ENCODE peak calls at places on chromosomes 1 and 21, in five cellular contexts. One of them, this sample, is unnamed.
A peak's percentile ranks its signal among the peaks of the same experiment; 100 is the strongest.

GRCh38 chr1:214074477-214074876 is 86.7 kb downstream of the PROX1 start:
- DNase-seq in activated CD8-positive, alpha-beta memory T cell treated with anti-CD3 and anti-CD28 coated beads for 48 hours: no peak
- DNase-seq in stimulated activated naive CD8-positive, alpha-beta T cell treated with anti-CD3 and anti-CD28 coated beads, Interleukin-15, amount 100 ng/mL, for 72 hours: no peak
- DNase-seq in AG09309: no peak
- DNase-seq in cardiac fibroblast: no peak
- DNase-seq in this sample: no peak

GRCh38 chr1:9929431-9930385 is 13.5 kb downstream of the LZIC start:
- DNase-seq in activated CD8-positive, alpha-beta memory T cell treated with anti-CD3 and anti-CD28 coated beads for 48 hours: no peak
- DNase-seq in AG09309: no peak
- DNase-seq in cardiac fibroblast: peak; percentile 47
- DNase-seq in stimulated activated naive CD8-positive, alpha-beta T cell treated with anti-CD3 and anti-CD28 coated beads, Interleukin-15, amount 100 ng/mL, for 72 hours: no peak
- DNase-seq in this sample: no peak

GRCh38 chr1:86848654-86849053 is 65.3 kb downstream of the SELENOF start:
- DNase-seq in cardiac fibroblast: no peak
- DNase-seq in AG09309: no peak
- DNase-seq in activated CD8-positive, alpha-beta memory T cell treated with anti-CD3 and anti-CD28 coated beads for 48 hours: no peak
- DNase-seq in stimulated activated naive CD8-positive, alpha-beta T cell treated with anti-CD3 and anti-CD28 coated beads, Interleukin-15, amount 100 ng/mL, for 72 hours: no peak
- DNase-seq in this sample: no peak

GRCh38 chr1:5667513-5668325 is 324.5 kb downstream of the NPHP4 start:
- DNase-seq in cardiac fibroblast: no peak
- DNase-seq in stimulated activated naive CD8-positive, alpha-beta T cell treated with anti-CD3 and anti-CD28 coated beads, Interleukin-15, amount 100 ng/mL, for 72 hours: no peak
- DNase-seq in AG09309: no peak
- DNase-seq in activated CD8-positive, alpha-beta memory T cell treated with anti-CD3 and anti-CD28 coated beads for 48 hours: no peak
- DNase-seq in this sample: no peak

GRCh38 chr1:53057134-53057533 is 4.9 kb upstream of the PODN start:
- DNase-seq in stimulated activated naive CD8-positive, alpha-beta T cell treated with anti-CD3 and anti-CD28 coated beads, Interleukin-15, amount 100 ng/mL, for 72 hours: no peak
- DNase-seq in cardiac fibroblast: peak; percentile 59
- DNase-seq in activated CD8-positive, alpha-beta memory T cell treated with anti-CD3 and anti-CD28 coated beads for 48 hours: no peak
- DNase-seq in AG09309: peak; percentile 33
- DNase-seq in this sample: no peak

GRCh38 chr21:26095131-26095530 is 75.4 kb downstream of the APP start:
- DNase-seq in cardiac fibroblast: no peak
- DNase-seq in AG09309: no peak
- DNase-seq in stimulated activated naive CD8-positive, alpha-beta T cell treated with anti-CD3 and anti-CD28 coated beads, Interleukin-15, amount 100 ng/mL, for 72 hours: no peak
- DNase-seq in activated CD8-positive, alpha-beta memory T cell treated with anti-CD3 and anti-CD28 coated beads for 48 hours: no peak
- DNase-seq in this sample: no peak

GRCh38 chr21:40053007-40053406 is 185.8 kb downstream of the PCP4 start:
- DNase-seq in activated CD8-positive, alpha-beta memory T cell treated with anti-CD3 and anti-CD28 coated beads for 48 hours: no peak
- DNase-seq in AG09309: no peak
- DNase-seq in cardiac fibroblast: no peak
- DNase-seq in stimulated activated naive CD8-positive, alpha-beta T cell treated with anti-CD3 and anti-CD28 coated beads, Interleukin-15, amount 100 ng/mL, for 72 hours: no peak
- DNase-seq in this sample: peak; percentile 17

GRCh38 chr1:235408503-235408960 is 41.3 kb downstream of the TBCE start:
- DNase-seq in cardiac fibroblast: peak; percentile 29
- DNase-seq in stimulated activated naive CD8-positive, alpha-beta T cell treated with anti-CD3 and anti-CD28 coated beads, Interleukin-15, amount 100 ng/mL, for 72 hours: no peak
- DNase-seq in AG09309: no peak
- DNase-seq in activated CD8-positive, alpha-beta memory T cell treated with anti-CD3 and anti-CD28 coated beads for 48 hours: no peak
- DNase-seq in this sample: peak; percentile 42

GRCh38 chr1:79588719-79589118 is 582.2 kb upstream of the ADGRL4 start:
- DNase-seq in stimulated activated naive CD8-positive, alpha-beta T cell treated with anti-CD3 and anti-CD28 coated beads, Interleukin-15, amount 100 ng/mL, for 72 hours: no peak
- DNase-seq in activated CD8-positive, alpha-beta memory T cell treated with anti-CD3 and anti-CD28 coated beads for 48 hours: no peak
- DNase-seq in AG09309: no peak
- DNase-seq in cardiac fibroblast: no peak
- DNase-seq in this sample: no peak

GRCh38 chr1:109218516-109218915 is 4.8 kb downstream of the SARS1 start:
- DNase-seq in activated CD8-positive, alpha-beta memory T cell treated with anti-CD3 and anti-CD28 coated beads for 48 hours: no peak
- DNase-seq in cardiac fibroblast: peak; percentile 32
- DNase-seq in stimulated activated naive CD8-positive, alpha-beta T cell treated with anti-CD3 and anti-CD28 coated beads, Interleukin-15, amount 100 ng/mL, for 72 hours: no peak
- DNase-seq in AG09309: no peak
- DNase-seq in this sample: peak; percentile 41

GRCh38 chr1:207396360-207396759 is 57.8 kb upstream of the CR2 start:
- DNase-seq in cardiac fibroblast: no peak
- DNase-seq in activated CD8-positive, alpha-beta memory T cell treated with anti-CD3 and anti-CD28 coated beads for 48 hours: no peak
- DNase-seq in stimulated activated naive CD8-positive, alpha-beta T cell treated with anti-CD3 and anti-CD28 coated beads, Interleukin-15, amount 100 ng/mL, for 72 hours: no peak
- DNase-seq in AG09309: no peak
- DNase-seq in this sample: no peak

GRCh38 chr1:156419863-156420208 is 50.8 kb downstream of the RHBG start:
- DNase-seq in cardiac fibroblast: no peak
- DNase-seq in activated CD8-positive, alpha-beta memory T cell treated with anti-CD3 and anti-CD28 coated beads for 48 hours: no peak
- DNase-seq in AG09309: no peak
- DNase-seq in stimulated activated naive CD8-positive, alpha-beta T cell treated with anti-CD3 and anti-CD28 coated beads, Interleukin-15, amount 100 ng/mL, for 72 hours: peak; percentile 40
- DNase-seq in this sample: no peak

GRCh38 chr1:16621300-16621658 is 7.9 kb upstream of the NBPF1 start:
- DNase-seq in stimulated activated naive CD8-positive, alpha-beta T cell treated with anti-CD3 and anti-CD28 coated beads, Interleukin-15, amount 100 ng/mL, for 72 hours: no peak
- DNase-seq in AG09309: no peak
- DNase-seq in cardiac fibroblast: no peak
- DNase-seq in activated CD8-positive, alpha-beta memory T cell treated with anti-CD3 and anti-CD28 coated beads for 48 hours: no peak
- DNase-seq in this sample: no peak

GRCh38 chr1:105072850-105073249 is 1323.2 kb downstream of the AMY1C start:
- DNase-seq in AG09309: no peak
- DNase-seq in cardiac fibroblast: no peak
- DNase-seq in activated CD8-positive, alpha-beta memory T cell treated with anti-CD3 and anti-CD28 coated beads for 48 hours: no peak
- DNase-seq in stimulated activated naive CD8-positive, alpha-beta T cell treated with anti-CD3 and anti-CD28 coated beads, Interleukin-15, amount 100 ng/mL, for 72 hours: no peak
- DNase-seq in this sample: no peak

GRCh38 chr1:116855220-116855619 is 54.5 kb upstream of the PTGFRN start:
- DNase-seq in AG09309: no peak
- DNase-seq in stimulated activated naive CD8-positive, alpha-beta T cell treated with anti-CD3 and anti-CD28 coated beads, Interleukin-15, amount 100 ng/mL, for 72 hours: no peak
- DNase-seq in activated CD8-positive, alpha-beta memory T cell treated with anti-CD3 and anti-CD28 coated beads for 48 hours: no peak
- DNase-seq in cardiac fibroblast: peak; percentile 61
- DNase-seq in this sample: peak; percentile 36

GRCh38 chr21:32371913-32372314 is 20.9 kb downstream of the URB1 start:
- DNase-seq in cardiac fibroblast: peak; percentile 88
- DNase-seq in AG09309: peak; percentile 75
- DNase-seq in activated CD8-positive, alpha-beta memory T cell treated with anti-CD3 and anti-CD28 coated beads for 48 hours: no peak
- DNase-seq in stimulated activated naive CD8-positive, alpha-beta T cell treated with anti-CD3 and anti-CD28 coated beads, Interleukin-15, amount 100 ng/mL, for 72 hours: no peak
- DNase-seq in this sample: no peak

GRCh38 chr1:195113471-195113870 is 1494.8 kb downstream of the KCNT2 start:
- DNase-seq in stimulated activated naive CD8-positive, alpha-beta T cell treated with anti-CD3 and anti-CD28 coated beads, Interleukin-15, amount 100 ng/mL, for 72 hours: no peak
- DNase-seq in cardiac fibroblast: no peak
- DNase-seq in AG09309: no peak
- DNase-seq in activated CD8-positive, alpha-beta memory T cell treated with anti-CD3 and anti-CD28 coated beads for 48 hours: no peak
- DNase-seq in this sample: no peak

GRCh38 chr1:197783510-197783948 is 8.2 kb upstream of the DENND1B start:
- DNase-seq in AG09309: peak; percentile 32
- DNase-seq in stimulated activated naive CD8-positive, alpha-beta T cell treated with anti-CD3 and anti-CD28 coated beads, Interleukin-15, amount 100 ng/mL, for 72 hours: no peak
- DNase-seq in cardiac fibroblast: no peak
- DNase-seq in activated CD8-positive, alpha-beta memory T cell treated with anti-CD3 and anti-CD28 coated beads for 48 hours: no peak
- DNase-seq in this sample: peak; percentile 28

GRCh38 chr1:200131551-200132125 is 104.1 kb downstream of the NR5A2 start:
- DNase-seq in stimulated activated naive CD8-positive, alpha-beta T cell treated with anti-CD3 and anti-CD28 coated beads, Interleukin-15, amount 100 ng/mL, for 72 hours: no peak
- DNase-seq in cardiac fibroblast: no peak
- DNase-seq in AG09309: no peak
- DNase-seq in activated CD8-positive, alpha-beta memory T cell treated with anti-CD3 and anti-CD28 coated beads for 48 hours: no peak
- DNase-seq in this sample: peak; percentile 58

GRCh38 chr1:204989266-204990058 is 53.5 kb upstream of the CNTN2 start:
- DNase-seq in AG09309: peak; percentile 29
- DNase-seq in activated CD8-positive, alpha-beta memory T cell treated with anti-CD3 and anti-CD28 coated beads for 48 hours: peak; percentile 19
- DNase-seq in cardiac fibroblast: peak; percentile 80
- DNase-seq in stimulated activated naive CD8-positive, alpha-beta T cell treated with anti-CD3 and anti-CD28 coated beads, Interleukin-15, amount 100 ng/mL, for 72 hours: peak; percentile 71
- DNase-seq in this sample: peak; percentile 87

GRCh38 chr1:179369751-179370341 is 4.1 kb downstream of the AXDND1 start:
- DNase-seq in stimulated activated naive CD8-positive, alpha-beta T cell treated with anti-CD3 and anti-CD28 coated beads, Interleukin-15, amount 100 ng/mL, for 72 hours: peak; percentile 28
- DNase-seq in AG09309: peak; percentile 39
- DNase-seq in cardiac fibroblast: peak; percentile 83
- DNase-seq in activated CD8-positive, alpha-beta memory T cell treated with anti-CD3 and anti-CD28 coated beads for 48 hours: no peak
- DNase-seq in this sample: peak; percentile 81

GRCh38 chr1:197096137-197096536 is 29.1 kb upstream of the F13B start:
- DNase-seq in cardiac fibroblast: peak; percentile 13
- DNase-seq in stimulated activated naive CD8-positive, alpha-beta T cell treated with anti-CD3 and anti-CD28 coated beads, Interleukin-15, amount 100 ng/mL, for 72 hours: no peak
- DNase-seq in activated CD8-positive, alpha-beta memory T cell treated with anti-CD3 and anti-CD28 coated beads for 48 hours: no peak
- DNase-seq in AG09309: no peak
- DNase-seq in this sample: peak; percentile 18

This sample was measured in hepatocyte.